ENCODE peak calls at places on chromosome 22, in five cellular contexts. C is lower lobe of right lung; S is A549; O is activated CD8-positive, alpha-beta memory T cell treated with anti-CD3 and anti-CD28 coated beads for 48 hours; H is spleen. T is an unnamed sample.
A peak's percentile ranks its signal among the peaks of the same experiment; 100 is the strongest.

GRCh38 chr22:26718905-26719304 is 61.5 kb downstream of the MIAT start:
- DNase-seq in C (no peak), S (peak; percentile 73), O (no peak), H (no peak), T (no peak)

GRCh38 chr22:26527167-26527566 is 14.9 kb upstream of the TFIP11 start:
- DNase-seq in C (no peak), S (no peak), O (no peak), H (no peak), T (no peak)

GRCh38 chr22:41565403-41566054 is 4.7 kb downstream of the CSDC2 start:
- DNase-seq in C (no peak), S (peak; percentile 73), O (no peak), H (no peak), T (no peak)

GRCh38 chr22:40220316-40221054 is 42.8 kb downstream of the TNRC6B start:
- DNase-seq in C (no peak), S (no peak), O (no peak), H (no peak), T (peak; percentile 36)

GRCh38 chr22:28574159-28574788 is 105.4 kb downstream of the TTC28 start:
- DNase-seq in C (no peak), S (no peak), O (no peak), H (no peak), T (no peak)

GRCh38 chr22:24938741-24939341 is 7.7 kb downstream of the LHFPL7 start:
- DNase-seq in C (no peak), S (peak; percentile 42), O (no peak), H (no peak), T (peak; percentile 64)

GRCh38 chr22:21098099-21098671 is 52.4 kb downstream of the LRRC74B start:
- DNase-seq in C (no peak), S (peak; percentile 37), O (no peak), H (no peak), T (no peak)

GRCh38 chr22:42500164-42500835 is 19.3 kb downstream of the RRP7A start:
- DNase-seq in C (peak; percentile 89), S (peak; percentile 85), O (peak; percentile 72), H (peak; percentile 95), T (no peak)

GRCh38 chr22:20054034-20054427 is 26.0 kb upstream of the DGCR8 start:
- DNase-seq in C (no peak), S (no peak), O (no peak), H (no peak), T (no peak)

GRCh38 chr22:18116634-18117033 is 6.0 kb downstream of the TUBA8 start:
- DNase-seq in C (no peak), S (no peak), O (no peak), H (no peak), T (no peak)

GRCh38 chr22:23072035-23072910 is 2.0 kb downstream of the GNAZ start:
- DNase-seq in C (peak; percentile 28), S (no peak), O (no peak), H (peak; percentile 69), T (no peak)

GRCh38 chr22:37242395-37242918 is 1.6 kb downstream of the RAC2 start:
- DNase-seq in C (peak; percentile 89), S (no peak), O (peak; percentile 66), H (peak; percentile 97), T (no peak)

GRCh38 chr22:37747090-37747714 is 50.4 kb downstream of the TRIOBP start:
- DNase-seq in C (no peak), S (peak; percentile 55), O (no peak), H (no peak), T (peak; percentile 22)

GRCh38 chr22:41305646-41306045 is 4.3 kb downstream of the ZC3H7B start:
- DNase-seq in C (no peak), S (peak; percentile 24), O (no peak), H (no peak), T (no peak)

GRCh38 chr22:42078469-42079318 is 806 bp upstream of the SMDT1 start:
- DNase-seq in C (peak; percentile 60), S (no peak), O (no peak), H (no peak), T (peak; percentile 16)

GRCh38 chr22:47199261-47199948 is 437.0 kb downstream of the TBC1D22A start:
- DNase-seq in C (no peak), S (no peak), O (no peak), H (peak; percentile 67), T (no peak)

GRCh38 chr22:42288791-42289190 is 18.3 kb upstream of the TCF20 start:
- DNase-seq in C (no peak), S (no peak), O (no peak), H (no peak), T (no peak)

GRCh38 chr22:48940266-48940987 is 887.2 kb downstream of the BRD1 start:
- DNase-seq in C (no peak), S (no peak), O (no peak), H (no peak), T (no peak)

GRCh38 chr22:50674606-50675552 is 2.3 kb downstream of the SHANK3 start:
- DNase-seq in C (peak; percentile 86), S (peak; percentile 50), O (no peak), H (no peak), T (peak; percentile 44)

GRCh38 chr22:37953062-37953436 is 352 bp downstream of the C22orf23 start:
- DNase-seq in C (no peak), S (no peak), O (no peak), H (no peak), T (no peak)

GRCh38 chr22:23402275-23403151 is 177.6 kb downstream of the IGLL1 start:
- DNase-seq in C (peak; percentile 79), S (peak; percentile 82), O (peak; percentile 20), H (peak; percentile 88), T (peak; percentile 91)

GRCh38 chr22:41491379-41492100 is 22.6 kb downstream of the ACO2 start:
- DNase-seq in C (no peak), S (no peak), O (no peak), H (no peak), T (no peak)

GRCh38 chr22:50261615-50262459 is at the start of gene MAPK12:
- DNase-seq in C (no peak), S (no peak), O (no peak), H (no peak), T (peak; percentile 45)

GRCh38 chr22:23841292-23841691 is 2.5 kb upstream of the DERL3 start:
- DNase-seq in C (no peak), S (no peak), O (no peak), H (no peak), T (no peak)

GRCh38 chr22:50502628-50503474 is 4.7 kb downstream of the LMF2 start:
- DNase-seq in C (no peak), S (no peak), O (no peak), H (no peak), T (no peak)

GRCh38 chr22:19047993-19048392 is 74.2 kb downstream of the DGCR2 start:
- DNase-seq in C (no peak), S (no peak), O (no peak), H (no peak), T (no peak)

GRCh38 chr22:25542720-25543402 is 21.6 kb upstream of the GRK3 start:
- DNase-seq in C (no peak), S (no peak), O (no peak), H (no peak), T (no peak)

GRCh38 chr22:32583074-32583677 is 108.6 kb downstream of the FBXO7 start:
- DNase-seq in C (no peak), S (no peak), O (no peak), H (no peak), T (no peak)

GRCh38 chr22:41654322-41654721 is 33.2 kb downstream of the XRCC6 start:
- DNase-seq in C (no peak), S (no peak), O (no peak), H (no peak), T (no peak)

GRCh38 chr22:26445577-26446275 is 16.7 kb downstream of the ASPHD2 start:
- DNase-seq in C (no peak), S (no peak), O (no peak), H (no peak), T (no peak)

GRCh38 chr22:29037340-29037932 is 24.2 kb downstream of the C22orf31 start:
- DNase-seq in C (no peak), S (no peak), O (no peak), H (no peak), T (no peak)

GRCh38 chr22:49262167-49262566 is 565.5 kb downstream of the BRD1 start:
- DNase-seq in C (no peak), S (no peak), O (no peak), H (no peak), T (no peak)

GRCh38 chr22:41915035-41915782 is at the start of gene SHISA8:
- DNase-seq in C (no peak), S (no peak), O (no peak), H (peak; percentile 91), T (peak; percentile 82)

GRCh38 chr22:22942511-22943329 is 55.1 kb downstream of the IGLL5 start:
- DNase-seq in C (peak; percentile 71), S (peak; percentile 65), O (peak; percentile 81), H (peak; percentile 92), T (peak; percentile 36)

GRCh38 chr22:43110927-43111623 is 525 bp downstream of the BIK start:
- DNase-seq in C (peak; percentile 75), S (no peak), O (no peak), H (peak; percentile 84), T (peak; percentile 58)

GRCh38 chr22:37288521-37288920 is 6.2 kb downstream of the CYTH4 start:
- DNase-seq in C (no peak), S (no peak), O (no peak), H (peak; percentile 58), T (no peak)

GRCh38 chr22:27801616-27802388 is at the start of gene MN1:
- DNase-seq in C (no peak), S (peak; percentile 39), O (peak; percentile 4), H (no peak), T (peak; percentile 78)

GRCh38 chr22:38132136-38132535 is 21.7 kb upstream of the BAIAP2L2 start:
- DNase-seq in C (no peak), S (no peak), O (no peak), H (peak; percentile 65), T (no peak)

GRCh38 chr22:44193537-44193896 is 12.8 kb downstream of the PARVG start:
- DNase-seq in C (no peak), S (no peak), O (no peak), H (no peak), T (no peak)

GRCh38 chr22:17085277-17086091 is 684 bp downstream of the IL17RA start:
- DNase-seq in C (peak; percentile 73), S (no peak), O (no peak), H (no peak), T (no peak)